ENCODE peak calls at places on chromosomes 5 and 9, in four cellular contexts. G is RWPE2; Z is stimulated activated CD8-positive, alpha-beta memory T cell treated with anti-CD3 and anti-CD28 coated beads, Interleukin-12 subunit alpha, Interleukin-12 subunit beta, amount 100 ng/mL, for 4 hours; W is spleen. X is an unnamed sample.

GRCh38 chr9:83154087-83154736 is 91.3 kb upstream of the RASEF start:
- DNase-seq in G (no peak), W (no peak), Z (no peak), X (no peak)

GRCh38 chr5:164175083-164175482 is 669.7 kb downstream of the MAT2B start:
- DNase-seq in G (no peak), Z (no peak), W (no peak), X (no peak)

GRCh38 chr5:178429156-178429468 is 161.1 kb downstream of the COL23A1 start:
- DNase-seq in G (no peak), Z (no peak), W (no peak), X (no peak)

GRCh38 chr5:123659495-123659894 is 147.5 kb downstream of the CSNK1G3 start:
- DNase-seq in Z (no peak), G (no peak), W (no peak), X (no peak)

GRCh38 chr9:93115486-93115885 is 18.6 kb downstream of the NINJ1 start:
- DNase-seq in Z (no peak), G (no peak), W (no peak), X (no peak)

GRCh38 chr9:73038613-73039012 is 85.8 kb upstream of the ALDH1A1 start:
- DNase-seq in G (no peak), W (no peak), Z (no peak), X (no peak)

GRCh38 chr9:130638278-130639118 is 25.9 kb upstream of the PRDM12 start:
- DNase-seq in G (peak; percentile 59), Z (no peak), W (peak; percentile 47), X (no peak)

GRCh38 chr5:55601209-55601618 is 66.5 kb upstream of the PLPP1 start:
- DNase-seq in Z (no peak), G (no peak), W (no peak), X (no peak)

GRCh38 chr5:172600571-172600970 is 40.5 kb upstream of the NEURL1B start:
- DNase-seq in G (no peak), W (no peak), Z (no peak), X (no peak)

GRCh38 chr9:115653231-115653630 is 500.4 kb upstream of the PAPPA start:
- DNase-seq in Z (no peak), G (no peak), W (no peak), X (no peak)

GRCh38 chr5:127228540-127229184 is 61.9 kb upstream of the MEGF10 start:
- DNase-seq in G (no peak), Z (no peak), W (peak; percentile 71), X (no peak)

GRCh38 chr5:83767409-83767992 is 46.8 kb upstream of the HAPLN1 start:
- DNase-seq in W (no peak), Z (no peak), G (no peak), X (no peak)

GRCh38 chr5:16609412-16609811 is 7.4 kb downstream of the RETREG1 start:
- DNase-seq in G (no peak), W (no peak), Z (no peak), X (no peak)

GRCh38 chr9:125297917-125298316 is 36.3 kb downstream of the GAPVD1 start:
- DNase-seq in Z (no peak), W (no peak), G (no peak), X (no peak)

GRCh38 chr9:127505396-127506116 is 54.2 kb downstream of the LRSAM1 start:
- DNase-seq in Z (no peak), G (no peak), W (no peak), X (no peak)

X was measured in activated B cell treated with CpG ODN at 0.5 μM for 24 hours.